ENCODE peak calls at places on chromosomes 2 and 18, in five cellular contexts. One of them, this sample, is unnamed.

GRCh38 chr2:234278556-234279286 is 218.2 kb downstream of the ARL4C start:
- DNase-seq in adrenal gland: no peak
- DNase-seq in tibial nerve: no peak
- DNase-seq in heart right ventricle: no peak
- DNase-seq in body of pancreas: no peak
- DNase-seq in this sample: no peak

GRCh38 chr2:62675062-62675461 is 30.5 kb upstream of the EHBP1 start:
- DNase-seq in body of pancreas: no peak
- DNase-seq in heart right ventricle: no peak
- DNase-seq in adrenal gland: no peak
- DNase-seq in tibial nerve: no peak
- DNase-seq in this sample: no peak

GRCh38 chr2:70920367-70920715 is 15.4 kb upstream of the ATP6V1B1 start:
- DNase-seq in adrenal gland: no peak
- DNase-seq in tibial nerve: no peak
- DNase-seq in heart right ventricle: no peak
- DNase-seq in body of pancreas: no peak
- DNase-seq in this sample: no peak

GRCh38 chr2:201707753-201708152 is 9.3 kb upstream of the MPP4 start:
- DNase-seq in tibial nerve: no peak
- DNase-seq in body of pancreas: no peak
- DNase-seq in adrenal gland: no peak
- DNase-seq in heart right ventricle: no peak
- DNase-seq in this sample: no peak

GRCh38 chr2:880201-880970 is 70.3 kb upstream of the SNTG2 start:
- DNase-seq in tibial nerve: no peak
- DNase-seq in body of pancreas: no peak
- DNase-seq in adrenal gland: peak; percentile 42
- DNase-seq in heart right ventricle: no peak
- DNase-seq in this sample: no peak

GRCh38 chr2:117936871-117937428 is 76.9 kb downstream of the CCDC93 start:
- DNase-seq in adrenal gland: peak; percentile 79
- DNase-seq in heart right ventricle: peak; percentile 32
- DNase-seq in tibial nerve: no peak
- DNase-seq in body of pancreas: no peak
- DNase-seq in this sample: no peak

GRCh38 chr2:205543937-205544702 is 138.2 kb upstream of the NRP2 start:
- DNase-seq in heart right ventricle: no peak
- DNase-seq in adrenal gland: no peak
- DNase-seq in body of pancreas: no peak
- DNase-seq in tibial nerve: no peak
- DNase-seq in this sample: no peak

GRCh38 chr2:70692256-70692655 is 75.7 kb downstream of the ADD2 start:
- DNase-seq in heart right ventricle: no peak
- DNase-seq in body of pancreas: no peak
- DNase-seq in adrenal gland: no peak
- DNase-seq in tibial nerve: no peak
- DNase-seq in this sample: no peak

GRCh38 chr2:113218283-113219091 is 44.7 kb downstream of the PSD4 start:
- DNase-seq in heart right ventricle: peak; percentile 33
- DNase-seq in adrenal gland: peak; percentile 92
- DNase-seq in body of pancreas: peak; percentile 67
- DNase-seq in tibial nerve: peak; percentile 82
- DNase-seq in this sample: no peak

GRCh38 chr18:4319738-4320677 is 135.1 kb downstream of the DLGAP1 start:
- DNase-seq in tibial nerve: no peak
- DNase-seq in heart right ventricle: no peak
- DNase-seq in adrenal gland: no peak
- DNase-seq in body of pancreas: no peak
- DNase-seq in this sample: no peak

GRCh38 chr2:215950009-215950408 is 63.3 kb downstream of the MREG start:
- DNase-seq in tibial nerve: no peak
- DNase-seq in adrenal gland: no peak
- DNase-seq in body of pancreas: no peak
- DNase-seq in heart right ventricle: no peak
- DNase-seq in this sample: no peak
- TF ChIP-seq CTCF in tibial nerve: peak; percentile 26
- TF ChIP-seq CTCF in adrenal gland: peak; percentile 49
- TF ChIP-seq CTCF in body of pancreas: no peak
- TF ChIP-seq CTCF in heart right ventricle: no peak
- TF ChIP-seq CTCF in this sample: peak; percentile 75

DNA sequence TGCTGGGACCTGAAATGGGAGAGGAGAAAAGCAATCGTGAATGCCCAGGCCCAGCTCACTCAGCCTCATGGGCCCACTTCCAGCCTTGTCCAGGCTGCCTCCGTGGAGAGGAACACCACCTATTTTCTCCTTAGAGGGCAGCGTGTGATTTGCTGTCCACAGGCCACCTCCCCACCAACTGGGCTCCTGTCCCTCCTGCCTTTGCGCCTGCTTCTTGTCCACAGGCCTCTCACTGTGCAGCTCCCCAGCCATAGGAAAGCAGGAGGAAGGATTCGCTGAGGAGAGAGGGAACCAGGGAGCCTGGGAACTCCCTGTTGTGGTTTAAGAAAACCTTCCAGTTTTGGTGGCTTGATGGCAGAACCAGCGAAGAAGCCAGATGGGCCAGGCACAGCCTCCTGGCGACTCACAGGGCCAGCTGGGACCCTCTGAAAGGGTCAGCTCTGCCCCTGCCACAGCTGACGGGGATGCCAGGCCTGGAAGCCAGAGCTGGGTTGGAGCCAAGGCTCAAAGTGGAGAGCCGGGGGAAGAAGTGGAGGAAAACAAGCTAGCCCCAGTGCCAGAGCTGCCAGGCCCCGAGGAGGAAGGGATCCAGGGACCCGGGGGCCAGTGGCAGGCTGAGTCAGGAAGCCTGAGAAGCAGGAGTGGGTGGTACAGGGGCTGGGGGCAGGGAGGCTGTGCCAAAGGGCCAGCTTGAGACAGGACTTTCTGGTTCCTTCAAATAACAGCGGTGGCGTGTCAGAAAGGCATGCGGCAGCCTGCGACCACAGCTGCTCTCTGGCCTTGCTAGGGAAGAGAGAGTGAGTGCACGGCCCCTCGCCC is 9.9 kb downstream of the TMBIM1 start:
- DNase-seq in body of pancreas: peak; percentile 98
- DNase-seq in tibial nerve: no peak
- DNase-seq in adrenal gland: peak; percentile 76
- DNase-seq in heart right ventricle: peak; percentile 41
- DNase-seq in this sample: peak; percentile 45
- H3K4me1 ChIP-seq in body of pancreas: peaks cover 93% of the 10 kb centered on the region
- H3K4me1 ChIP-seq in tibial nerve: peaks cover 53% of the 10 kb centered on the region
- H3K4me1 ChIP-seq in adrenal gland: peaks cover 63% of the 10 kb centered on the region
- H3K4me1 ChIP-seq in heart right ventricle: peaks cover 48% of the 10 kb centered on the region
- H3K4me1 ChIP-seq in this sample: peaks cover 5% of the 10 kb centered on the region

GRCh38 chr2:174486614-174487535 is at the start of gene GPR155:
- DNase-seq in heart right ventricle: peak; percentile 100
- DNase-seq in adrenal gland: peak; percentile 100
- DNase-seq in body of pancreas: peak; percentile 100
- DNase-seq in tibial nerve: peak; percentile 98
- DNase-seq in this sample: peak; percentile 99
- TF ChIP-seq CTCF in heart right ventricle: no peak
- TF ChIP-seq CTCF in adrenal gland: no peak
- TF ChIP-seq CTCF in body of pancreas: no peak
- TF ChIP-seq CTCF in tibial nerve: no peak
- TF ChIP-seq CTCF in this sample: no peak

GRCh38 chr2:159725713-159726112 is 13.4 kb downstream of the MARCHF7 start:
- DNase-seq in heart right ventricle: no peak
- DNase-seq in adrenal gland: no peak
- DNase-seq in body of pancreas: no peak
- DNase-seq in tibial nerve: no peak
- DNase-seq in this sample: no peak
- H3K4me1 ChIP-seq in heart right ventricle: no peaks in the 10 kb centered on the region
- H3K4me1 ChIP-seq in adrenal gland: peaks cover 43% of the 10 kb centered on the region
- H3K4me1 ChIP-seq in body of pancreas: peaks cover 16% of the 10 kb centered on the region
- H3K4me1 ChIP-seq in tibial nerve: peaks cover 4% of the 10 kb centered on the region
- H3K4me1 ChIP-seq in this sample: no peaks in the 10 kb centered on the region

DNA sequence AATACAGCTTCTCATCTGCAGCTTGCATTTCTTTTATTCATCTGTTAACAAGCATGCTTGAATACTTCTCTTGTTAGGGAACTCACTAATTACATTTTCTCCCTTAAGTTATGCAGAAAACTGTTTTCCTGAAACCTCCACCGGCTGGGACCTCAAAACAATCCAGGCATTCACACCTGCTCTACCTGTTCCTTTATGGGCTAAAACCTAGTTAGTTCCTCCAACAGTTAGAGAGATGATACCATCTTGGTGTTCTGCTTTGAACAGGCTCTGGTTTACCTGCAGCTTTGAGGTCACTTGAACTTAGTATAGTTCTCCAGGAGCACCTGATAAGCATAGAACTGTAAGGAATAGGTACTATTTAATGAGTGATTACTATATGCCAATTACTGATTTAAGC is 6.1 kb downstream of the PLEK start:
- DNase-seq in heart right ventricle: no peak
- DNase-seq in body of pancreas: no peak
- DNase-seq in adrenal gland: no peak
- DNase-seq in tibial nerve: no peak
- DNase-seq in this sample: no peak
- TF ChIP-seq CTCF in heart right ventricle: no peak
- TF ChIP-seq CTCF in body of pancreas: no peak
- TF ChIP-seq CTCF in adrenal gland: no peak
- TF ChIP-seq CTCF in tibial nerve: no peak
- TF ChIP-seq CTCF in this sample: no peak

GRCh38 chr18:21051615-21052014 is 60.0 kb downstream of the ROCK1 start:
- DNase-seq in adrenal gland: no peak
- DNase-seq in body of pancreas: no peak
- DNase-seq in heart right ventricle: no peak
- DNase-seq in tibial nerve: no peak
- DNase-seq in this sample: no peak
- H3K4me1 ChIP-seq in adrenal gland: peaks cover 60% of the 10 kb centered on the region
- H3K4me1 ChIP-seq in body of pancreas: peaks cover 9% of the 10 kb centered on the region
- H3K4me1 ChIP-seq in heart right ventricle: no peaks in the 10 kb centered on the region
- H3K4me1 ChIP-seq in tibial nerve: peaks cover 10% of the 10 kb centered on the region
- H3K4me1 ChIP-seq in this sample: no peaks in the 10 kb centered on the region

DNA sequence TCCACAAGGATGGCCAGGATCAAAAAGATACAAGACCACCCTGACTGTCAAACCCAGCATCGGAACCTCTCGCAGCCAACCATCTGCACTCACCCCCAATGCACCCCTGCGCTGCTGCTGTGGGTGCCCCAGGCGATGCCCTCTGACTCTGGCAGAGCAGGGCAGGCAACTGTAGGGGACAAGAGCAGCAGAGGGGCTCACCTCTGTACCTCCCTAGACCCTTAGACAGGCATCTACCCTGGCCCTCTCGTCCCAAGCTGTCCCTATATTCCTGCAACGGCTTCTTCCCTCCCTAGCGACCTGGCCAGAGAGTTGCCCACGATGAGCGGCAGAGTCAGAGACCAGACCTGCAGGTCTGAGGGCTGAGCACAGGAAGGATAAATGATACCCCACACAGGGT is 128.2 kb downstream of the HDAC4 start:
- DNase-seq in tibial nerve: no peak
- DNase-seq in body of pancreas: no peak
- DNase-seq in heart right ventricle: no peak
- DNase-seq in adrenal gland: no peak
- DNase-seq in this sample: no peak
- TF ChIP-seq CTCF in tibial nerve: no peak
- TF ChIP-seq CTCF in body of pancreas: no peak
- TF ChIP-seq CTCF in heart right ventricle: no peak
- TF ChIP-seq CTCF in adrenal gland: no peak
- TF ChIP-seq CTCF in this sample: no peak

GRCh38 chr2:28361991-28362710 is 30.5 kb upstream of the FOSL2 start:
- DNase-seq in adrenal gland: no peak
- DNase-seq in body of pancreas: no peak
- DNase-seq in heart right ventricle: no peak
- DNase-seq in tibial nerve: no peak
- DNase-seq in this sample: no peak
- H3K4me1 ChIP-seq in adrenal gland: peaks cover 20% of the 10 kb centered on the region
- H3K4me1 ChIP-seq in body of pancreas: no peaks in the 10 kb centered on the region
- H3K4me1 ChIP-seq in heart right ventricle: no peaks in the 10 kb centered on the region
- H3K4me1 ChIP-seq in tibial nerve: peaks cover 11% of the 10 kb centered on the region
- H3K4me1 ChIP-seq in this sample: peaks cover 34% of the 10 kb centered on the region

GRCh38 chr2:79660552-79660951 is 147.7 kb downstream of the CTNNA2 start:
- DNase-seq in tibial nerve: no peak
- DNase-seq in heart right ventricle: no peak
- DNase-seq in body of pancreas: no peak
- DNase-seq in adrenal gland: no peak
- DNase-seq in this sample: no peak
- TF ChIP-seq CTCF in tibial nerve: no peak
- TF ChIP-seq CTCF in heart right ventricle: no peak
- TF ChIP-seq CTCF in body of pancreas: no peak
- TF ChIP-seq CTCF in adrenal gland: no peak
- TF ChIP-seq CTCF in this sample: peak; percentile 14

GRCh38 chr2:192978317-192978874 is 783.7 kb upstream of the TMEFF2 start:
- DNase-seq in heart right ventricle: no peak
- DNase-seq in adrenal gland: no peak
- DNase-seq in body of pancreas: no peak
- DNase-seq in tibial nerve: no peak
- DNase-seq in this sample: peak; percentile 33

GRCh38 chr2:192983173-192983572 is 788.4 kb upstream of the TMEFF2 start:
- DNase-seq in body of pancreas: no peak
- DNase-seq in adrenal gland: no peak
- DNase-seq in tibial nerve: no peak
- DNase-seq in heart right ventricle: no peak
- DNase-seq in this sample: no peak
- H3K4me1 ChIP-seq in body of pancreas: no peaks in the 10 kb centered on the region
- H3K4me1 ChIP-seq in adrenal gland: no peaks in the 10 kb centered on the region
- H3K4me1 ChIP-seq in tibial nerve: no peaks in the 10 kb centered on the region
- H3K4me1 ChIP-seq in heart right ventricle: no peaks in the 10 kb centered on the region
- H3K4me1 ChIP-seq in this sample: peaks cover 9% of the 10 kb centered on the region